ENCODE peak calls at places on chromosomes 3 and 15, in five cellular contexts. One of them, this sample, is unnamed.

GRCh38 chr3:8764528-8764927 is 4.9 kb downstream of the OXTR start:
- DNase-seq in cardiac muscle cell: no peak
- DNase-seq in A172: no peak
- DNase-seq in IMR-90: no peak
- DNase-seq in NCI-H2081: no peak
- DNase-seq in this sample: no peak

GRCh38 chr3:50373146-50373864 is 14.0 kb upstream of the TMEM115 start:
- DNase-seq in cardiac muscle cell: no peak
- DNase-seq in A172: no peak
- DNase-seq in IMR-90: no peak
- DNase-seq in NCI-H2081: no peak
- DNase-seq in this sample: no peak

GRCh38 chr15:57363661-57364060 is 12.6 kb upstream of the CGNL1 start:
- DNase-seq in cardiac muscle cell: no peak
- DNase-seq in A172: no peak
- DNase-seq in IMR-90: no peak
- DNase-seq in NCI-H2081: no peak
- DNase-seq in this sample: no peak

GRCh38 chr3:31552103-31552502 is 19.4 kb downstream of the STT3B start:
- DNase-seq in cardiac muscle cell: no peak
- DNase-seq in A172: no peak
- DNase-seq in IMR-90: no peak
- DNase-seq in NCI-H2081: no peak
- DNase-seq in this sample: no peak

GRCh38 chr15:72968531-72968922 is 83.7 kb upstream of the NEO1 start:
- DNase-seq in cardiac muscle cell: no peak
- DNase-seq in A172: no peak
- DNase-seq in IMR-90: no peak
- DNase-seq in NCI-H2081: peak; percentile 18
- DNase-seq in this sample: no peak

GRCh38 chr3:185824467-185825378 is at the start of gene IGF2BP2:
- DNase-seq in cardiac muscle cell: peak; percentile 90
- DNase-seq in A172: peak; percentile 62
- DNase-seq in IMR-90: peak; percentile 80
- DNase-seq in NCI-H2081: peak; percentile 39
- DNase-seq in this sample: no peak

GRCh38 chr15:101179341-101180153 is 72.3 kb downstream of the CHSY1 start:
- DNase-seq in cardiac muscle cell: no peak
- DNase-seq in A172: no peak
- DNase-seq in IMR-90: peak; percentile 74
- DNase-seq in NCI-H2081: no peak
- DNase-seq in this sample: no peak

GRCh38 chr3:10242182-10243065 is 5.8 kb upstream of the TATDN2 start:
- DNase-seq in cardiac muscle cell: no peak
- DNase-seq in A172: peak; percentile 38
- DNase-seq in IMR-90: peak; percentile 54
- DNase-seq in NCI-H2081: no peak
- DNase-seq in this sample: no peak

GRCh38 chr15:98760975-98761374 is 112.6 kb downstream of the IGF1R start:
- DNase-seq in cardiac muscle cell: no peak
- DNase-seq in A172: no peak
- DNase-seq in IMR-90: no peak
- DNase-seq in NCI-H2081: no peak
- DNase-seq in this sample: no peak

GRCh38 chr15:57133127-57133968 is 214.9 kb downstream of the TCF12 start:
- DNase-seq in cardiac muscle cell: no peak
- DNase-seq in A172: no peak
- DNase-seq in IMR-90: peak; percentile 34
- DNase-seq in NCI-H2081: peak; percentile 94
- DNase-seq in this sample: peak; percentile 53

GRCh38 chr3:5497497-5497896 is 310.0 kb downstream of the EDEM1 start:
- DNase-seq in cardiac muscle cell: no peak
- DNase-seq in A172: no peak
- DNase-seq in IMR-90: no peak
- DNase-seq in NCI-H2081: no peak
- DNase-seq in this sample: no peak

GRCh38 chr3:174168026-174168425 is 691.1 kb upstream of the NAALADL2 start:
- DNase-seq in cardiac muscle cell: no peak
- DNase-seq in A172: no peak
- DNase-seq in IMR-90: no peak
- DNase-seq in NCI-H2081: no peak
- DNase-seq in this sample: no peak

GRCh38 chr3:45106874-45107273 is 39.3 kb downstream of the CDCP1 start:
- DNase-seq in cardiac muscle cell: no peak
- DNase-seq in A172: no peak
- DNase-seq in IMR-90: no peak
- DNase-seq in NCI-H2081: no peak
- DNase-seq in this sample: no peak

GRCh38 chr15:43218908-43219706 is 1.7 kb downstream of the EPB42 start:
- DNase-seq in cardiac muscle cell: peak; percentile 48
- DNase-seq in A172: no peak
- DNase-seq in IMR-90: peak; percentile 18
- DNase-seq in NCI-H2081: no peak
- DNase-seq in this sample: no peak

GRCh38 chr3:52204337-52205073 is 6.5 kb downstream of the ALAS1 start:
- DNase-seq in cardiac muscle cell: no peak
- DNase-seq in A172: no peak
- DNase-seq in IMR-90: peak; percentile 18
- DNase-seq in NCI-H2081: peak; percentile 91
- DNase-seq in this sample: no peak

GRCh38 chr3:126607214-126607908 is 47.6 kb downstream of the TXNRD3 start:
- DNase-seq in cardiac muscle cell: no peak
- DNase-seq in A172: peak; percentile 68
- DNase-seq in IMR-90: peak; percentile 77
- DNase-seq in NCI-H2081: no peak
- DNase-seq in this sample: no peak

GRCh38 chr3:4752201-4753072 is 226.8 kb upstream of the BHLHE40 start:
- DNase-seq in cardiac muscle cell: peak; percentile 18
- DNase-seq in A172: no peak
- DNase-seq in IMR-90: peak; percentile 10
- DNase-seq in NCI-H2081: no peak
- DNase-seq in this sample: no peak

GRCh38 chr3:57852896-57853295 is 96.8 kb downstream of the SLMAP start:
- DNase-seq in cardiac muscle cell: no peak
- DNase-seq in A172: peak; percentile 30
- DNase-seq in IMR-90: peak; percentile 55
- DNase-seq in NCI-H2081: no peak
- DNase-seq in this sample: no peak

GRCh38 chr3:194785315-194785714 is 99.6 kb downstream of the FAM43A start:
- DNase-seq in cardiac muscle cell: no peak
- DNase-seq in A172: no peak
- DNase-seq in IMR-90: no peak
- DNase-seq in NCI-H2081: no peak
- DNase-seq in this sample: no peak

GRCh38 chr15:37792351-37792750 is 142.1 kb upstream of the TMCO5A start:
- DNase-seq in cardiac muscle cell: no peak
- DNase-seq in A172: no peak
- DNase-seq in IMR-90: peak; percentile 21
- DNase-seq in NCI-H2081: no peak
- DNase-seq in this sample: no peak

GRCh38 chr3:64705946-64706345 is 18.1 kb upstream of the ADAMTS9 start:
- DNase-seq in cardiac muscle cell: no peak
- DNase-seq in A172: no peak
- DNase-seq in IMR-90: no peak
- DNase-seq in NCI-H2081: no peak
- DNase-seq in this sample: no peak

GRCh38 chr3:77066829-77067228 is 26.9 kb downstream of the ROBO2 start:
- DNase-seq in cardiac muscle cell: no peak
- DNase-seq in A172: no peak
- DNase-seq in IMR-90: no peak
- DNase-seq in NCI-H2081: no peak
- DNase-seq in this sample: no peak

GRCh38 chr3:61682671-61683408 is 121.5 kb downstream of the PTPRG start:
- DNase-seq in cardiac muscle cell: no peak
- DNase-seq in A172: peak; percentile 23
- DNase-seq in IMR-90: peak; percentile 55
- DNase-seq in NCI-H2081: peak; percentile 68
- DNase-seq in this sample: no peak

GRCh38 chr15:68275165-68275746 is 2.3 kb upstream of the FEM1B start:
- DNase-seq in cardiac muscle cell: no peak
- DNase-seq in A172: no peak
- DNase-seq in IMR-90: peak; percentile 88
- DNase-seq in NCI-H2081: no peak
- DNase-seq in this sample: no peak

GRCh38 chr3:44954289-44954688 is 21.7 kb downstream of the ZDHHC3 start:
- DNase-seq in cardiac muscle cell: no peak
- DNase-seq in A172: no peak
- DNase-seq in IMR-90: no peak
- DNase-seq in NCI-H2081: no peak
- DNase-seq in this sample: no peak

GRCh38 chr3:155701882-155702465 is 42.9 kb downstream of the PLCH1 start:
- DNase-seq in cardiac muscle cell: peak; percentile 77
- DNase-seq in A172: peak; percentile 53
- DNase-seq in IMR-90: peak; percentile 58
- DNase-seq in NCI-H2081: peak; percentile 77
- DNase-seq in this sample: peak; percentile 50

GRCh38 chr15:32042269-32042996 is 12.1 kb downstream of the CHRNA7 start:
- DNase-seq in cardiac muscle cell: peak; percentile 43
- DNase-seq in A172: no peak
- DNase-seq in IMR-90: no peak
- DNase-seq in NCI-H2081: peak; percentile 39
- DNase-seq in this sample: no peak

GRCh38 chr15:63905131-63905530 is 71.4 kb upstream of the HERC1 start:
- DNase-seq in cardiac muscle cell: no peak
- DNase-seq in A172: no peak
- DNase-seq in IMR-90: no peak
- DNase-seq in NCI-H2081: no peak
- DNase-seq in this sample: no peak

GRCh38 chr3:107085261-107085660 is 292.0 kb upstream of the CCDC54 start:
- DNase-seq in cardiac muscle cell: no peak
- DNase-seq in A172: no peak
- DNase-seq in IMR-90: peak; percentile 54
- DNase-seq in NCI-H2081: no peak
- DNase-seq in this sample: no peak

GRCh38 chr15:92930776-92931175 is 30.7 kb downstream of the CHD2 start:
- DNase-seq in cardiac muscle cell: peak; percentile 41
- DNase-seq in A172: peak; percentile 80
- DNase-seq in IMR-90: peak; percentile 93
- DNase-seq in NCI-H2081: no peak
- DNase-seq in this sample: no peak

GRCh38 chr3:46218310-46218709 is 10.2 kb upstream of the CCR1 start:
- DNase-seq in cardiac muscle cell: no peak
- DNase-seq in A172: no peak
- DNase-seq in IMR-90: no peak
- DNase-seq in NCI-H2081: no peak
- DNase-seq in this sample: no peak

GRCh38 chr15:68352401-68353062 is 75.0 kb downstream of the FEM1B start:
- DNase-seq in cardiac muscle cell: no peak
- DNase-seq in A172: peak; percentile 96
- DNase-seq in IMR-90: peak; percentile 98
- DNase-seq in NCI-H2081: no peak
- DNase-seq in this sample: no peak

GRCh38 chr3:138441742-138442141 is 7.3 kb downstream of the ESYT3 start:
- DNase-seq in cardiac muscle cell: no peak
- DNase-seq in A172: peak; percentile 51
- DNase-seq in IMR-90: peak; percentile 31
- DNase-seq in NCI-H2081: no peak
- DNase-seq in this sample: no peak

GRCh38 chr15:101244039-101244781 is 7.6 kb downstream of the CHSY1 start:
- DNase-seq in cardiac muscle cell: no peak
- DNase-seq in A172: no peak
- DNase-seq in IMR-90: peak; percentile 60
- DNase-seq in NCI-H2081: no peak
- DNase-seq in this sample: no peak

GRCh38 chr3:17039579-17039978 is 154.8 kb downstream of the PLCL2 start:
- DNase-seq in cardiac muscle cell: no peak
- DNase-seq in A172: peak; percentile 98
- DNase-seq in IMR-90: peak; percentile 92
- DNase-seq in NCI-H2081: no peak
- DNase-seq in this sample: no peak

GRCh38 chr3:93969443-93969842 is 4.3 kb downstream of the PROS1 start:
- DNase-seq in cardiac muscle cell: no peak
- DNase-seq in A172: peak; percentile 73
- DNase-seq in IMR-90: peak; percentile 39
- DNase-seq in NCI-H2081: no peak
- DNase-seq in this sample: no peak

GRCh38 chr3:25091938-25092337 is 336.1 kb upstream of the RARB start:
- DNase-seq in cardiac muscle cell: peak; percentile 30
- DNase-seq in A172: no peak
- DNase-seq in IMR-90: no peak
- DNase-seq in NCI-H2081: no peak
- DNase-seq in this sample: no peak

GRCh38 chr3:25423780-25424179 is 4.3 kb upstream of the RARB start:
- DNase-seq in cardiac muscle cell: no peak
- DNase-seq in A172: peak; percentile 29
- DNase-seq in IMR-90: peak; percentile 44
- DNase-seq in NCI-H2081: no peak
- DNase-seq in this sample: no peak

GRCh38 chr3:145290010-145290409 is 871.0 kb downstream of the PLOD2 start:
- DNase-seq in cardiac muscle cell: no peak
- DNase-seq in A172: no peak
- DNase-seq in IMR-90: no peak
- DNase-seq in NCI-H2081: no peak
- DNase-seq in this sample: no peak